ENCODE peak calls at places on chromosomes 6 and 20, in seven cellular contexts. R is GM06990, U is PC-9, X is brain microvascular endothelial cell, I is fibroblast of lung, Y is HCT116, L is esophagus muscularis mucosa. A is an unnamed sample. For H3K27me3, the result is how much of the 10 kb centered on the place peaks cover.

GRCh38 chr6:143598466-143599080 is 79.2 kb upstream of the PHACTR2 start:
- DNase-seq in R (no peak), U (no peak), X (no peak), I (no peak), Y (no peak), L (no peak), A (no peak)

GRCh38 chr6:158818008-158818579 is 1.1 kb downstream of the EZR start:
- DNase-seq in R (peak), U (peak), X (peak), I (peak), Y (no peak), L (no peak), A (no peak)

GRCh38 chr6:67811239-67812037 is 823.6 kb upstream of the ADGRB3 start:
- DNase-seq in R (no peak), U (no peak), X (no peak), I (no peak), Y (no peak), L (no peak), A (no peak)

GRCh38 chr6:12009904-12010634 is 2.0 kb upstream of the HIVEP1 start:
- DNase-seq in R (no peak), U (no peak), X (peak), I (peak), Y (no peak), L (no peak), A (no peak)

GRCh38 chr6:129523814-129524213 is 186.2 kb downstream of the ARHGAP18 start:
- DNase-seq in R (no peak), U (no peak), X (no peak), I (no peak), Y (no peak), L (no peak), A (no peak)

GRCh38 chr6:169804427-169804826 is 53.0 kb downstream of the ERMARD start:
- DNase-seq in R (no peak), U (no peak), X (no peak), I (no peak), Y (no peak), L (peak), A (no peak)

GRCh38 chr6:111975501-111975900 is 78.4 kb upstream of the CCN6 start:
- DNase-seq in R (no peak), U (no peak), X (no peak), I (no peak), Y (no peak), L (peak), A (no peak)

GRCh38 chr6:44176935-44177509 is 18.4 kb downstream of the CAPN11 start:
- DNase-seq in R (peak), U (no peak), X (no peak), I (no peak), Y (no peak), L (no peak), A (no peak)

GRCh38 chr6:30962716-30963115 is 20.8 kb upstream of the MUC21 start:
- DNase-seq in R (no peak), U (no peak), X (no peak), I (no peak), Y (no peak), L (no peak), A (no peak)

GRCh38 chr20:1469306-1469905 is 2.8 kb upstream of the NSFL1C start:
- DNase-seq in R (no peak), U (no peak), X (no peak), I (no peak), Y (no peak), L (peak), A (no peak)

GRCh38 chr6:56851104-56851503 is 103.8 kb upstream of the BEND6 start:
- DNase-seq in R (peak), U (no peak), X (peak), I (peak), Y (no peak), L (no peak), A (no peak)

GRCh38 chr6:582370-582769 is 74.5 kb downstream of the HUS1B start:
- DNase-seq in R (no peak), U (no peak), X (peak), I (peak), Y (no peak), L (no peak), A (peak)

GRCh38 chr6:4894049-4894448 is 109.8 kb downstream of the RPP40 start:
- DNase-seq in R (no peak), U (no peak), X (no peak), I (no peak), Y (no peak), L (peak), A (no peak)

GRCh38 chr20:47008842-47009518 is 114.3 kb downstream of the EYA2 start:
- DNase-seq in R (no peak), U (no peak), X (no peak), I (no peak), Y (no peak), L (no peak), A (no peak)

GRCh38 chr20:60297649-60298048 is 339.4 kb downstream of the CDH26 start:
- DNase-seq in R (no peak), U (no peak), X (no peak), I (no peak), Y (no peak), L (no peak), A (no peak)

GRCh38 chr20:43721097-43721428 is 5.7 kb downstream of the GTSF1L start:
- DNase-seq in R (no peak), U (no peak), X (no peak), I (no peak), Y (no peak), L (no peak), A (no peak)

GRCh38 chr6:84773133-84773430 is 8.7 kb upstream of the TBX18 start:
- DNase-seq in R (no peak), U (no peak), X (no peak), I (no peak), Y (no peak), L (no peak), A (no peak)

GRCh38 chr6:122778334-122778733 is 1.2 kb upstream of the FABP7 start:
- DNase-seq in R (no peak), U (no peak), X (no peak), I (no peak), Y (no peak), L (no peak), A (no peak)

GRCh38 chr6:90676516-90676915 is 89.6 kb upstream of the MAP3K7 start:
- DNase-seq in R (no peak), U (no peak), X (no peak), I (no peak), Y (no peak), L (no peak), A (no peak)

GRCh38 chr20:3740600-3741301 is 8.3 kb downstream of the HSPA12B start:
- DNase-seq in R (no peak), U (no peak), X (no peak), I (no peak), Y (no peak), L (no peak), A (no peak)

GRCh38 chr20:47503685-47504084 is 2.0 kb downstream of the NCOA3 start:
- DNase-seq in R (no peak), U (no peak), X (no peak), I (no peak), Y (no peak), L (no peak), A (no peak)

GRCh38 chr6:14542670-14543366 is 425.2 kb downstream of the CD83 start:
- DNase-seq in R (peak), U (no peak), X (peak), I (peak), Y (peak), L (no peak), A (peak)

GRCh38 chr20:60877071-60877470 is 375.0 kb upstream of the CDH4 start:
- DNase-seq in R (no peak), U (no peak), X (no peak), I (no peak), Y (no peak), L (no peak), A (no peak)

GRCh38 chr20:55424968-55425367 is 580.4 kb downstream of the CBLN4 start:
- DNase-seq in R (no peak), U (no peak), X (no peak), I (no peak), Y (no peak), L (no peak), A (no peak)

GRCh38 chr20:62159835-62160234 is 16.3 kb downstream of the SS18L1 start:
- DNase-seq in R (no peak), U (peak), X (no peak), I (peak), Y (peak), L (no peak), A (no peak)

GRCh38 chr6:37674161-37674560 is 23.5 kb downstream of the MDGA1 start:
- DNase-seq in R (no peak), U (no peak), X (no peak), I (no peak), Y (no peak), L (no peak), A (no peak)

GRCh38 chr6:131250121-131250520 is 114.9 kb downstream of the AKAP7 start:
- DNase-seq in R (peak), U (peak), X (peak), I (peak), Y (no peak), L (no peak), A (peak)

GRCh38 chr6:18260448-18261106 is 3.8 kb downstream of the DEK start:
- DNase-seq in R (peak), U (peak), X (peak), I (peak), Y (no peak), L (no peak), A (peak)

GRCh38 chr6:157092736-157093135 is 230.6 kb downstream of the TMEM242 start:
- DNase-seq in R (no peak), U (no peak), X (peak), I (peak), Y (no peak), L (no peak), A (no peak)

GRCh38 chr20:19688031-19688806 is 69.8 kb upstream of the RIN2 start:
- DNase-seq in R (no peak), U (peak), X (peak), I (peak), Y (peak), L (peak), A (peak)
- TF ChIP-seq CTCF in R (peak), U (peak), X (peak), I (peak), Y (peak), L (peak), A (peak)

GRCh38 chr6:26092443-26092842 is 5.2 kb downstream of the HFE start:
- DNase-seq in R (no peak), U (no peak), X (no peak), I (no peak), Y (no peak), L (no peak), A (no peak)

GRCh38 chr6:26089272-26089671 is 2.0 kb downstream of the HFE start:
- DNase-seq in R (no peak), U (no peak), X (no peak), I (no peak), Y (no peak), L (no peak), A (no peak)

GRCh38 chr6:26086214-26086613 is 1.0 kb upstream of the HFE start:
- DNase-seq in R (no peak), U (no peak), X (no peak), I (no peak), Y (no peak), L (no peak), A (no peak)

GRCh38 chr6:26087284-26088115 is at the start of gene HFE:
- DNase-seq in R (peak), U (peak), X (peak), I (peak), Y (no peak), L (no peak), A (no peak)

DNA sequence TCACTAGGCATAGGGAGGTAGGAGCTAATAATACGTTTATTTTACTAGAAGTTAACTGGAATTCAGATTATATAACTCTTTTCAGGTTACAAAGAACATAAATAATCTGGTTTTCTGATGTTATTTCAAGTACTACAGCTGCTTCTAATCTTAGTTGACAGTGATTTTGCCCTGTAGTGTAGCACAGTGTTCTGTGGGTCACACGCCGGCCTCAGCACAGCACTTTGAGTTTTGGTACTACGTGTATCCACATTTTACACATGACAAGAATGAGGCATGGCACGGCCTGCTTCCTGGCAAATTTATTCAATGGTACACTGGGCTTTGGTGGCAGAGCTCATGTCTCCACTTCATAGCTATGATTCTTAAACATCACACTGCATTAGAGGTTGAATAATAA is 1.1 kb downstream of the HFE start:
- DNase-seq in R (no peak), U (no peak), X (no peak), I (no peak), Y (no peak), L (no peak), A (no peak)
- H3K4me3 ChIP-seq in R (peak), U (peak), X (peak), I (peak), Y (peak), L (peak), A (peak)

DNA sequence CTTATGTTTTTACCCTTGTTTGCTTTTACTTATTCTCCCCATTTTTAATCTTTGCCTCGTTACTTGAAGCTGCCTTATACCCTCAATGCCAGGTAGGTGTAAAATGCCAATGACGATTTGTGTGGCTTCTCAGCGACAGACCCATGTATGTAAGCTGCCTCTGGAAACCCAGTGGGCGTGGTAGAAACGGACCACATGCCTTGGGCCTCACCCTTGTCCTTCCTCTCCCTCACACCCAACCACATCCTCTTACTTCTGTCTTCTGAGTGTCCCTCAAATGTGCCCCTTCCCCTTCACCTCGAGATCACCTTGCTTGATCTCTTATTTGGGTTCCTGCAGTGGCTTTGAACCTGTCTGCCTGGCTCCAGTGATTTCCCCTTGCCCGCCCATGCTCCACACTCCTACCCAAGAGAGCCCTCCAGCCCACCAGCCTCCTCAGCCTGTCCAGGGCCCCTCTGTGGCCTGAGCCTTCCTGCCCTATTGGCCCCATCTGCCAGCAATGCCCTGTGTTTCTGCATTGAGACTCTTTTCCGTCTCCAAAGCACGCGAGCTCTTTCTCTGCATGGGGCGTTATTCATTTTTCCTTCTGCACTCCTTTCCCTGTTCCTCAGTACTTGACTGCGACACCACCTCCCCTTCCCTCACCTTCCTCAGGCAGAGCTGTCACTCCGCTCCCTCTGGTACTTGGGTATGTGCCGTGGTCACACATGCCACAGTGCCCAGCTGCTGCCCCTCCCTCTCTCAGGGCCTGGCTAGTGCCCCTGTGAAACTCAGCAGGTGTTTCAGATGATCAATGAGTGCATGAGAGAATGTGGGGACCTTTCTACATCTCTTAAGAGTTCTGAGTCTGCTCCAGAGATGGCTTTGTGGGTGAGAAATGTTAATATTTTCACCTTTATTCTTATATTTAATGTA is 115.4 kb downstream of the SLX4IP start:
- DNase-seq in R (no peak), U (no peak), X (no peak), I (no peak), Y (no peak), L (peak), A (no peak)
- H3K27me3 ChIP-seq in R (under half), U (under half), X (under half), I (under half), Y (under half), L (under half), A (under half)

GRCh38 chr6:27470023-27470422 is 2.9 kb downstream of the ZNF184 start:
- DNase-seq in R (no peak), U (no peak), X (no peak), I (no peak), Y (no peak), L (no peak), A (no peak)

GRCh38 chr6:27472617-27473400 is at the start of gene ZNF184:
- DNase-seq in R (peak), U (peak), X (peak), I (peak), Y (peak), L (peak), A (peak)

GRCh38 chr6:27471365-27472115 is 1.4 kb downstream of the ZNF184 start:
- DNase-seq in R (no peak), U (no peak), X (no peak), I (no peak), Y (no peak), L (no peak), A (no peak)

GRCh38 chr6:27474172-27474465 is 1.2 kb upstream of the ZNF184 start:
- DNase-seq in R (no peak), U (no peak), X (no peak), I (no peak), Y (no peak), L (no peak), A (no peak)

GRCh38 chr6:27472182-27472616 is 706 bp downstream of the ZNF184 start:
- DNase-seq in R (no peak), U (no peak), X (peak), I (peak), Y (peak), L (no peak), A (peak)
- TF ChIP-seq CTCF in R (no peak), U (no peak), X (no peak), I (no peak), Y (no peak), L (no peak), A (no peak)

GRCh38 chr20:53827996-53828672 is 234.5 kb upstream of the ZNF217 start:
- DNase-seq in R (no peak), U (peak), X (peak), I (peak), Y (peak), L (no peak), A (peak)
- H3K4me3 ChIP-seq in R (no peak), U (peak), X (peak), I (peak), Y (peak), L (peak), A (no peak)

GRCh38 chr20:63417213-63418120 is 55.0 kb downstream of the KCNQ2 start:
- DNase-seq in R (no peak), U (no peak), X (no peak), I (no peak), Y (no peak), L (no peak), A (no peak)
- H3K27me3 ChIP-seq in R (under half), U (half or more), X (under half), I (under half), Y (under half), L (half or more), A (half or more)

DNA sequence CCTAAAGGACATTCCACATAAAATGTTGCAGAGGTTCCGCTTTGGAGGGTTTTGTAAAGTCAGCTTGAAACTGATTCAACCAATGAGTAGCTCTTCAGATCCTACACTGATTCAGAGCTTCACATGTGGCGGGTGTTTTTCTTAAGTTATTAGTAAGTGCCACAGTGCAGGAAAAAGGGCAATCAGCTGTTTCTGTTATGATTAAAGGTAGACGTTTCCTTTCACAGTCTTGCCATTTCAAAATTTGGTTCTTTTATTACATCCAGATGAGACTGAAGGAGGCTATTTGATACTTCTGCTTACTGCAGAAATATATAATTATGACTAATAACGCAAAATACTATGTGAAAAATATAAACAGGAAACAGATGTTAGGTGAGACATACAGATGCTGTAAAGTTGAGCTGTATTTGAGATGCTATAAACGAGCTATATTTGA is 443.9 kb downstream of the CDKAL1 start:
- DNase-seq in R (peak), U (no peak), X (peak), I (peak), Y (no peak), L (no peak), A (no peak)
- TF ChIP-seq CTCF in R (no peak), U (no peak), X (no peak), I (no peak), Y (no peak), L (no peak), A (no peak)

GRCh38 chr6:26401389-26401986 is 587 bp upstream of the BTN3A1 start:
- DNase-seq in R (no peak), U (no peak), X (no peak), I (no peak), Y (no peak), L (no peak), A (no peak)
- H3K4me3 ChIP-seq in R (peak), U (peak), X (peak), I (peak), Y (peak), L (peak), A (peak)